ENCODE peak calls at places on chromosomes 16 and 17, in ten cellular contexts. One of them, this sample, is unnamed.

GRCh38 chr17:40038882-40039513 is 15.2 kb downstream of the MED24 start:
- DNase-seq in thoracic aorta: peak
- DNase-seq in PC-3: peak
- DNase-seq in tibial nerve: peak
- DNase-seq in ovary: peak
- DNase-seq in neural progenitor cell: peak
- DNase-seq in A549: peak
- DNase-seq in tibial artery: peak
- DNase-seq in right lobe of liver: no peak
- DNase-seq in Peyer's patch: no peak
- DNase-seq in this sample: no peak

GRCh38 chr17:17511971-17512858 is 16.0 kb upstream of the RASD1 start:
- DNase-seq in thoracic aorta: no peak
- DNase-seq in Peyer's patch: peak
- DNase-seq in neural progenitor cell: no peak
- DNase-seq in right lobe of liver: peak
- DNase-seq in ovary: peak
- DNase-seq in tibial artery: no peak
- DNase-seq in tibial nerve: no peak
- DNase-seq in A549: peak
- DNase-seq in PC-3: peak
- DNase-seq in this sample: no peak

GRCh38 chr17:34420254-34420766 is 57.3 kb upstream of the CCL1 start:
- DNase-seq in right lobe of liver: peak
- DNase-seq in thoracic aorta: peak
- DNase-seq in tibial artery: no peak
- DNase-seq in ovary: peak
- DNase-seq in Peyer's patch: peak
- DNase-seq in PC-3: peak
- DNase-seq in A549: peak
- DNase-seq in neural progenitor cell: peak
- DNase-seq in tibial nerve: peak
- DNase-seq in this sample: peak

GRCh38 chr16:11948819-11949218 is 7.0 kb upstream of the NPIPB2 start:
- DNase-seq in tibial nerve: no peak
- DNase-seq in neural progenitor cell: no peak
- DNase-seq in ovary: no peak
- DNase-seq in right lobe of liver: no peak
- DNase-seq in A549: no peak
- DNase-seq in PC-3: no peak
- DNase-seq in thoracic aorta: no peak
- DNase-seq in tibial artery: no peak
- DNase-seq in Peyer's patch: no peak
- DNase-seq in this sample: no peak

GRCh38 chr17:42906772-42907171 is 6.2 kb downstream of the G6PC1 start:
- DNase-seq in ovary: no peak
- DNase-seq in A549: no peak
- DNase-seq in tibial nerve: no peak
- DNase-seq in PC-3: no peak
- DNase-seq in Peyer's patch: no peak
- DNase-seq in neural progenitor cell: no peak
- DNase-seq in thoracic aorta: no peak
- DNase-seq in right lobe of liver: no peak
- DNase-seq in tibial artery: no peak
- DNase-seq in this sample: no peak

GRCh38 chr17:34255841-34256240 is 756 bp downstream of the CCL2 start:
- DNase-seq in A549: no peak
- DNase-seq in thoracic aorta: no peak
- DNase-seq in Peyer's patch: no peak
- DNase-seq in tibial nerve: no peak
- DNase-seq in tibial artery: no peak
- DNase-seq in neural progenitor cell: no peak
- DNase-seq in PC-3: no peak
- DNase-seq in right lobe of liver: no peak
- DNase-seq in ovary: no peak
- DNase-seq in this sample: no peak

GRCh38 chr16:27365142-27366089 is 36.6 kb upstream of the IL21R start:
- DNase-seq in PC-3: peak
- DNase-seq in tibial artery: no peak
- DNase-seq in Peyer's patch: no peak
- DNase-seq in A549: peak
- DNase-seq in neural progenitor cell: no peak
- DNase-seq in thoracic aorta: no peak
- DNase-seq in tibial nerve: no peak
- DNase-seq in right lobe of liver: no peak
- DNase-seq in ovary: no peak
- DNase-seq in this sample: no peak

GRCh38 chr17:45895969-45896793 is 1.8 kb downstream of the MAPT start:
- DNase-seq in thoracic aorta: no peak
- DNase-seq in ovary: no peak
- DNase-seq in tibial nerve: no peak
- DNase-seq in Peyer's patch: no peak
- DNase-seq in PC-3: no peak
- DNase-seq in A549: peak
- DNase-seq in right lobe of liver: no peak
- DNase-seq in tibial artery: no peak
- DNase-seq in neural progenitor cell: peak
- DNase-seq in this sample: no peak

GRCh38 chr16:74923766-74924460 is 61.0 kb downstream of the WDR59 start:
- DNase-seq in PC-3: no peak
- DNase-seq in tibial nerve: no peak
- DNase-seq in ovary: no peak
- DNase-seq in A549: no peak
- DNase-seq in neural progenitor cell: no peak
- DNase-seq in right lobe of liver: no peak
- DNase-seq in Peyer's patch: no peak
- DNase-seq in tibial artery: no peak
- DNase-seq in thoracic aorta: no peak
- DNase-seq in this sample: no peak

GRCh38 chr16:57720142-57720575 is 15.4 kb upstream of the KATNB1 start:
- DNase-seq in A549: peak
- DNase-seq in tibial artery: no peak
- DNase-seq in Peyer's patch: peak
- DNase-seq in thoracic aorta: no peak
- DNase-seq in PC-3: peak
- DNase-seq in neural progenitor cell: peak
- DNase-seq in ovary: no peak
- DNase-seq in tibial nerve: no peak
- DNase-seq in right lobe of liver: peak
- DNase-seq in this sample: peak

GRCh38 chr17:40726919-40727318 is 23.4 kb upstream of the KRT24 start:
- DNase-seq in tibial nerve: no peak
- DNase-seq in ovary: no peak
- DNase-seq in Peyer's patch: no peak
- DNase-seq in A549: peak
- DNase-seq in neural progenitor cell: peak
- DNase-seq in thoracic aorta: no peak
- DNase-seq in right lobe of liver: no peak
- DNase-seq in PC-3: peak
- DNase-seq in tibial artery: no peak
- DNase-seq in this sample: peak

GRCh38 chr16:2432801-2433505 is 3.7 kb downstream of the CCNF start:
- DNase-seq in right lobe of liver: no peak
- DNase-seq in neural progenitor cell: no peak
- DNase-seq in tibial nerve: no peak
- DNase-seq in A549: no peak
- DNase-seq in Peyer's patch: no peak
- DNase-seq in ovary: no peak
- DNase-seq in PC-3: no peak
- DNase-seq in tibial artery: no peak
- DNase-seq in thoracic aorta: no peak
- DNase-seq in this sample: no peak

GRCh38 chr16:2439598-2439997 is 10.4 kb downstream of the CCNF start:
- DNase-seq in Peyer's patch: no peak
- DNase-seq in A549: no peak
- DNase-seq in ovary: no peak
- DNase-seq in PC-3: no peak
- DNase-seq in tibial artery: no peak
- DNase-seq in right lobe of liver: no peak
- DNase-seq in neural progenitor cell: no peak
- DNase-seq in tibial nerve: no peak
- DNase-seq in thoracic aorta: no peak
- DNase-seq in this sample: no peak

GRCh38 chr16:2436110-2436509 is 6.9 kb downstream of the CCNF start:
- DNase-seq in PC-3: no peak
- DNase-seq in tibial artery: peak
- DNase-seq in tibial nerve: no peak
- DNase-seq in Peyer's patch: no peak
- DNase-seq in ovary: no peak
- DNase-seq in neural progenitor cell: no peak
- DNase-seq in thoracic aorta: no peak
- DNase-seq in A549: no peak
- DNase-seq in right lobe of liver: no peak
- DNase-seq in this sample: no peak

GRCh38 chr16:2437032-2437790 is 8.0 kb downstream of the CCNF start:
- DNase-seq in right lobe of liver: no peak
- DNase-seq in Peyer's patch: no peak
- DNase-seq in ovary: no peak
- DNase-seq in neural progenitor cell: no peak
- DNase-seq in PC-3: no peak
- DNase-seq in tibial artery: peak
- DNase-seq in A549: no peak
- DNase-seq in thoracic aorta: no peak
- DNase-seq in tibial nerve: no peak
- DNase-seq in this sample: no peak

DNA sequence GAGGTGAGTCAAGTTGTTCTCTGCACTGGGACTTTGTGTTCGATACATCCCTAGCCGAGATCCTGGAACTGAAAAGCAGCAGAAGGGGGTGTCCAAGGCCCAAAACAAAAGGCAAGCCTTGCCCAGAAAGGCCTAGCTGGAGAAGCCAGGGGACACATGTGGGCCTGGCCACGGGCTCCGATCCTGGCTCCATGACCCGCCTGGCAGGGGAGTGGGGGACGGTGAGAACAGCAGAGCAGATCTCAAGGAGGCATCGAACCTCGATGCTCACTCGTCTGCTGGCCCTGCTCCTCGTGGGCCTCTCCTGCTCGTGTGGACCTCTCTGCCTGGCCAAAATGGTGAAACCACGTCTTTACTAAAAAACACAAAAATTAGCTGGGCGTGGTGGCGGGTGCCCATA is 8.9 kb downstream of the CCNF start:
- DNase-seq in right lobe of liver: no peak
- DNase-seq in thoracic aorta: no peak
- DNase-seq in A549: no peak
- DNase-seq in tibial nerve: no peak
- DNase-seq in Peyer's patch: no peak
- DNase-seq in ovary: no peak
- DNase-seq in neural progenitor cell: no peak
- DNase-seq in tibial artery: no peak
- DNase-seq in PC-3: no peak
- DNase-seq in this sample: no peak
- H3K27ac ChIP-seq in right lobe of liver: no peak
- H3K27ac ChIP-seq in thoracic aorta: no peak
- H3K27ac ChIP-seq in A549: no peak
- H3K27ac ChIP-seq in tibial nerve: no peak
- H3K27ac ChIP-seq in Peyer's patch: no peak
- H3K27ac ChIP-seq in ovary: no peak
- H3K27ac ChIP-seq in neural progenitor cell: no peak
- H3K27ac ChIP-seq in tibial artery: no peak
- H3K27ac ChIP-seq in PC-3: no peak
- H3K27ac ChIP-seq in this sample: no peak

DNA sequence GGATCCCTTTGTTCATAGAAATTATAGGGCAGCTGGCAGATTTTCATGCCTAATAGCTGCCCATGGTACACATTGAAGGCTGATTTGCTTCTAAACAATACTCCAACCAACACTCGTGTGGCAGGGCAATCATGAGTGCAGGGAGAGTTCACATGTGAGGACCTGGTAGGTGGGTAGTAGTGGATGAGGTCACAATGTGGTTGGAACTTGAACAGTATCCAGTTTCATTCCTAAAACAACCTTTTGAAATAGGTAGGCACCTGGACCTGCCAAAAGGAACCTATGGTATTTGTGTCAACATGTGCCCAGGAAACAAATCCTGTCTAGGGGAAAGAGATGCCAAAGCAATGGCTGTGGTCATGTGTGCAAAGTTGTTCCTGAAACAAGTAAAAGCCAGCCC is 32.8 kb downstream of the CCL4 start:
- DNase-seq in tibial artery: no peak
- DNase-seq in ovary: no peak
- DNase-seq in PC-3: no peak
- DNase-seq in right lobe of liver: no peak
- DNase-seq in A549: no peak
- DNase-seq in thoracic aorta: no peak
- DNase-seq in tibial nerve: no peak
- DNase-seq in neural progenitor cell: no peak
- DNase-seq in Peyer's patch: no peak
- DNase-seq in this sample: no peak
- H3K4me3 ChIP-seq in tibial artery: no peak
- H3K4me3 ChIP-seq in ovary: no peak
- H3K4me3 ChIP-seq in PC-3: no peak
- H3K4me3 ChIP-seq in right lobe of liver: no peak
- H3K4me3 ChIP-seq in A549: no peak
- H3K4me3 ChIP-seq in thoracic aorta: no peak
- H3K4me3 ChIP-seq in tibial nerve: no peak
- H3K4me3 ChIP-seq in neural progenitor cell: no peak
- H3K4me3 ChIP-seq in Peyer's patch: no peak
- H3K4me3 ChIP-seq in this sample: no peak

GRCh38 chr16:68826652-68827051 is 16.7 kb upstream of the TANGO6 start:
- DNase-seq in neural progenitor cell: no peak
- DNase-seq in A549: no peak
- DNase-seq in tibial nerve: no peak
- DNase-seq in Peyer's patch: no peak
- DNase-seq in tibial artery: no peak
- DNase-seq in right lobe of liver: no peak
- DNase-seq in ovary: no peak
- DNase-seq in thoracic aorta: no peak
- DNase-seq in PC-3: no peak
- DNase-seq in this sample: no peak
- H3K27ac ChIP-seq in neural progenitor cell: no peak
- H3K27ac ChIP-seq in A549: no peak
- H3K27ac ChIP-seq in tibial nerve: no peak
- H3K27ac ChIP-seq in Peyer's patch: no peak
- H3K27ac ChIP-seq in tibial artery: no peak
- H3K27ac ChIP-seq in right lobe of liver: no peak
- H3K27ac ChIP-seq in ovary: no peak
- H3K27ac ChIP-seq in thoracic aorta: no peak
- H3K27ac ChIP-seq in PC-3: no peak
- H3K27ac ChIP-seq in this sample: no peak

DNA sequence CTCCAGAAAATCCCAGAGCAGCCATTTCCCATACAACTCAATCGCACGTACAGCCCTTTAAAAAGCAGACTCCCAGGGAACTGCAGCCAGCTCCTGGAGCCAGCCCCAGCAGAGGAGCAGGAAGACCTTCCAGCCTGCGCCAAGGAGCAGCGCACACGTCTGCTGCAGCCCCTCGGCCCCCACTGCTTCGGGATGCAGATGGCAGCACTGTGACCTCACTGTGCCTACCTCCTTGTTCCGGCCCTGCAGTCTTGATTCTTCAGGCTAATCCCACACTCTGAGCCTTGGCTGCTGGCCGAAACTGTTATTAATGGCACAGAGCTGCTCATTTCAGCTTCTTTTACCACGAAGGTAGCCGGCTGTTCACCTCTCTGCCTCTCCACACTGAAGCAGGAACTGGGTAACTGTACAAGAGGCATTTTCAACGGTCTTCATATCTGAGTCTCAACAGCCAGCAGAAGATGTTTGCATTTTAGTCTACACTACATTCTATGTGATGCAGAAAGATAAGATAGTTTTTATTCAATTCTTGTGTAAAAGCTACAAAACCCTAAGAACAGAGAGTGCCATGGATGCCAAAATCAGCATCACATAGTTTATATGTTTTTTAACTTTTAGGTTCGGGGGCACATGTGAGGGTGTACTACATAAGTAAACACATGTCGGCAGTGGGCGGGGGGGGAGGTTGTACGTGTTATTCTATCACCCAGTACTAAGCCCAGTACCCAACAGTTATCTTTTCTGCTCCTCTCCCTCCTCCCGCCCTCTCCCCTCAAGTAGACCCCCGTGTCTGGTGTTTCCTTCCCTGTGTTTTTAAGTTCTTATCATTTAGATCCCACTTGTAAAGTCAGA is 130.8 kb downstream of the ANKRD11 start:
- DNase-seq in thoracic aorta: no peak
- DNase-seq in PC-3: no peak
- DNase-seq in neural progenitor cell: no peak
- DNase-seq in Peyer's patch: no peak
- DNase-seq in tibial artery: peak
- DNase-seq in tibial nerve: no peak
- DNase-seq in A549: no peak
- DNase-seq in ovary: peak
- DNase-seq in right lobe of liver: no peak
- DNase-seq in this sample: no peak
- H3K4me3 ChIP-seq in thoracic aorta: no peak
- H3K4me3 ChIP-seq in PC-3: no peak
- H3K4me3 ChIP-seq in neural progenitor cell: no peak
- H3K4me3 ChIP-seq in Peyer's patch: no peak
- H3K4me3 ChIP-seq in tibial artery: no peak
- H3K4me3 ChIP-seq in tibial nerve: no peak
- H3K4me3 ChIP-seq in A549: no peak
- H3K4me3 ChIP-seq in ovary: no peak
- H3K4me3 ChIP-seq in right lobe of liver: no peak
- H3K4me3 ChIP-seq in this sample: no peak